ENCODE peak calls at places on chromosomes 3 and 15, in seven cellular contexts. V, U, N, Z, B, W and X are unnamed samples.

GRCh38 chr3:188649521-188649920 is 495.6 kb downstream of the LPP start:
- DNase-seq in B (no peak), Z (no peak), W (no peak), V (no peak), U (peak), N (no peak), X (no peak)

GRCh38 chr15:90036343-90036742 is 35.2 kb downstream of the ZNF710 start:
- DNase-seq in B (no peak), W (peak), U (no peak), V (no peak), N (no peak), Z (no peak), X (peak)

GRCh38 chr3:28279770-28280169 is 38.4 kb downstream of the CMC1 start:
- DNase-seq in N (no peak), Z (no peak), W (no peak), V (no peak), U (peak), B (no peak), X (no peak)

GRCh38 chr15:52730163-52730562 is 51.0 kb upstream of the ATOSA start:
- DNase-seq in W (peak), N (no peak), U (peak), Z (no peak), B (no peak), V (no peak), X (no peak)

GRCh38 chr3:123134671-123135070 is 67.1 kb upstream of the SEC22A start:
- DNase-seq in V (no peak), B (no peak), U (no peak), W (no peak), Z (no peak), N (no peak), X (no peak)

GRCh38 chr15:31574761-31575160 is 248.1 kb downstream of the KLF13 start:
- DNase-seq in Z (no peak), V (no peak), N (no peak), W (no peak), B (no peak), U (no peak), X (no peak)

GRCh38 chr3:150899141-150899540 is 6.1 kb downstream of the MINDY4B start:
- DNase-seq in W (no peak), V (no peak), B (no peak), Z (no peak), U (no peak), N (no peak), X (no peak)

GRCh38 chr15:74835312-74835823 is 7.6 kb downstream of the ULK3 start:
- DNase-seq in U (peak), N (peak), B (no peak), Z (peak), W (no peak), V (no peak), X (no peak)

GRCh38 chr3:194337965-194338753 is 13.0 kb downstream of the CPN2 start:
- DNase-seq in N (no peak), Z (no peak), B (no peak), V (no peak), U (peak), W (no peak), X (no peak)

GRCh38 chr15:77604973-77605372 is 27.7 kb downstream of the LINGO1 start:
- DNase-seq in W (no peak), B (no peak), U (no peak), V (no peak), N (no peak), Z (no peak), X (no peak)

GRCh38 chr3:31235062-31235704 is 297.5 kb upstream of the STT3B start:
- DNase-seq in W (no peak), Z (no peak), V (no peak), U (no peak), B (no peak), N (no peak), X (no peak)

GRCh38 chr3:8318002-8318649 is 183.5 kb upstream of the LMCD1 start:
- DNase-seq in B (no peak), Z (no peak), V (peak), W (no peak), U (peak), N (no peak), X (no peak)

GRCh38 chr15:35669457-35670045 is 123.6 kb upstream of the DPH6 start:
- DNase-seq in B (no peak), N (no peak), W (no peak), U (no peak), V (no peak), Z (no peak), X (no peak)

GRCh38 chr3:64975138-64975537 is 287.3 kb upstream of the ADAMTS9 start:
- DNase-seq in N (no peak), B (no peak), V (no peak), Z (no peak), W (no peak), U (no peak), X (no peak)

GRCh38 chr3:102090646-102091045 is 241.3 kb downstream of the NFKBIZ start:
- DNase-seq in N (no peak), B (no peak), U (peak), Z (no peak), V (no peak), W (no peak), X (no peak)

GRCh38 chr15:33329457-33329856 is 18.7 kb downstream of the RYR3 start:
- DNase-seq in W (no peak), U (no peak), Z (no peak), V (no peak), N (no peak), B (no peak), X (no peak)

GRCh38 chr3:160183375-160184076 is 41.7 kb upstream of the C3orf80 start:
- DNase-seq in N (no peak), Z (no peak), B (no peak), W (no peak), U (peak), V (no peak), X (no peak)

GRCh38 chr15:62138124-62138523 is 27.0 kb downstream of the C2CD4B start:
- DNase-seq in N (no peak), Z (no peak), W (no peak), B (peak), V (peak), U (peak), X (no peak)

GRCh38 chr15:100172356-100173024 is 169.3 kb downstream of the ADAMTS17 start:
- DNase-seq in B (no peak), W (no peak), V (no peak), Z (no peak), U (no peak), N (no peak), X (no peak)

GRCh38 chr3:134803051-134803505 is 8.0 kb downstream of the EPHB1 start:
- DNase-seq in U (no peak), N (no peak), Z (no peak), V (no peak), B (no peak), W (no peak), X (no peak)

GRCh38 chr3:48016336-48016973 is at the start of gene MAP4:
- DNase-seq in W (no peak), Z (no peak), B (no peak), N (no peak), V (no peak), U (peak), X (no peak)

GRCh38 chr3:45381168-45381852 is 7.1 kb upstream of the LARS2 start:
- DNase-seq in V (no peak), N (no peak), U (no peak), Z (no peak), W (no peak), B (no peak), X (no peak)

GRCh38 chr15:33126559-33127290 is 67.8 kb downstream of the FMN1 start:
- DNase-seq in N (peak), W (peak), Z (no peak), B (peak), U (peak), V (peak), X (peak)

GRCh38 chr3:109806929-109807328 is 469.6 kb upstream of the DPPA4 start:
- DNase-seq in W (no peak), V (no peak), N (no peak), Z (no peak), U (peak), B (no peak), X (no peak)

GRCh38 chr15:57667171-57667924 is 39.2 kb upstream of the POLR2M start:
- DNase-seq in N (peak), B (peak), U (peak), Z (no peak), W (no peak), V (no peak), X (no peak)

GRCh38 chr15:20346082-20346805 is 195.4 kb downstream of the GOLGA6L6 start:
- DNase-seq in W (peak), V (no peak), N (no peak), U (no peak), Z (peak), B (no peak), X (no peak)

GRCh38 chr15:33699691-33700447 is 268.4 kb upstream of the CHRM5 start:
- DNase-seq in W (no peak), B (no peak), U (peak), N (no peak), V (no peak), Z (no peak), X (no peak)

GRCh38 chr3:113005622-113006021 is 14.8 kb downstream of the GTPBP8 start:
- DNase-seq in N (no peak), B (no peak), W (no peak), Z (no peak), U (no peak), V (no peak), X (no peak)

DNA sequence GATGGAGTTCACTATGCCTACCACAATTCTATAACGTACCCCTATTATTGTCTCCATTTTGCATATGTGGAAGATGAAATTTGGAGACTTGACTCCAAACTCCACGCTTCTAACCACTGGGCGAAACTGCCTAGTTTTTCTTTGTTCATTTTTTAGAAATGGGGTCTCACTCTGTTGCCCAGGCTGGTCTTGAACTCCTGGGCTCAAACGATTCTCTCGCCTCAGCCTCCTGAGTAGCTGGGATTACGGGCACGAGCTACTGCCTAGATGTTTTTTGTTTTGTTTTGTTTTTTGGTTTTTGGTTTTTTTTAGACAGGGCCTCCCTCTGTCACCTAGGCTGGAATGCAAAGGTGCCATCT is 584 bp upstream of the RPL32 start:
- DNase-seq in V (no peak), U (no peak), B (no peak), N (no peak), Z (no peak), W (no peak), X (no peak)
- TF ChIP-seq CTCF in V (no peak), U (no peak), B (no peak), N (no peak), Z (peak), W (no peak), X (peak)

GRCh38 chr3:61173685-61174084 is 77.6 kb downstream of the FHIT start:
- DNase-seq in U (no peak), Z (no peak), W (no peak), B (no peak), N (no peak), V (no peak), X (no peak)

GRCh38 chr3:61168286-61168685 is 83.0 kb downstream of the FHIT start:
- DNase-seq in V (no peak), Z (no peak), U (no peak), W (no peak), N (no peak), B (no peak), X (no peak)

GRCh38 chr3:61177450-61177849 is 73.8 kb downstream of the FHIT start:
- DNase-seq in N (no peak), B (no peak), W (no peak), V (no peak), Z (no peak), U (no peak), X (no peak)

GRCh38 chr3:61169621-61170251 is 81.5 kb downstream of the FHIT start:
- DNase-seq in W (no peak), V (no peak), Z (no peak), U (no peak), N (no peak), B (no peak), X (no peak)

DNA sequence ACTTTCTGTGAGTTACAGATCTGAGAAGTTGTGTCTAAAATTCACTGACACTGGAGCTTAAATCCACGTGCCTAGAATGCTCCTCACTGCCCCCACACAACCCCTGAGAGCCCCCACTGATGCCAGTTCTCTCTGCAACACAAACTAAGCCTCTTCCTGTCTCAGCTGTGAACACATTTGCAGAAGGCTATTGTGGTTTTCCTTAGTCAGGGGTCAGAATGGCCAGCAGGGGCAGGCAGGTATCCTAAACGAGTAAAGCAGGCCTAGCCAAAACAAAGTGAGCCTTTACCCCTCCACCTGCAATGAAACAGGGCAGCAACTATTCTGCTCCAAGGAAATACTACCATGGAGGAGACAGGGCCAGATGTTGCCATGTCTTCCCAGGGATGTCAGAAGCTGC is 78.6 kb downstream of the FHIT start:
- DNase-seq in N (no peak), W (no peak), Z (no peak), B (no peak), U (no peak), V (no peak), X (no peak)
- TF ChIP-seq CTCF in N (no peak), W (no peak), Z (no peak), B (no peak), U (no peak), V (no peak), X (no peak)

GRCh38 chr15:25848325-25848724 is 14.8 kb downstream of the ATP10A start:
- DNase-seq in B (no peak), U (no peak), W (no peak), N (no peak), Z (no peak), V (no peak), X (no peak)
- TF ChIP-seq CTCF in B (no peak), U (no peak), W (no peak), N (no peak), Z (no peak), V (no peak), X (no peak)

DNA sequence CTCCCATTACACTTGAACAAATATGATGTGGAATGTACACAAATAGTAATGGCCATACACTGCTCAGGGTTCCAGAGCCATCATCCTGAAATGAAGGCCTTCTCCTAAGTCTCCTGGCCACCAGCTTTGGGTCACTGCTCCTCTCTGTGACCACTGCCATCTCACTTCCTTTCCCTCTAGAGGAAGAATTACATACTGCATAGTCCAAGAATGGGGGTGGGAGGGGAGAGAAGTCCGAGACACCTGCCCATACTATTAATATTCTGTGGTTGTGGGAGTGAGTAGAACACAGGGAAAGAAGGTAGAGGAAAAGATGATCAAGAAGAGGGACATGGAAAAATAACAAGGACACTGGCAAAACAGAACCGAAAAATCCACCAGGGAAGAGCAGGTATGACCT is 20.6 kb downstream of the ETV5 start:
- DNase-seq in Z (no peak), B (no peak), U (no peak), W (no peak), V (no peak), N (no peak), X (no peak)
- TF ChIP-seq CTCF in Z (no peak), B (no peak), U (peak), W (no peak), V (no peak), N (no peak), X (no peak)

GRCh38 chr3:85821130-85821756 is 862.5 kb downstream of the CADM2 start:
- DNase-seq in B (no peak), U (peak), N (peak), Z (no peak), V (no peak), W (no peak), X (no peak)
- TF ChIP-seq CTCF in B (no peak), U (peak), N (peak), Z (no peak), V (no peak), W (no peak), X (no peak)

GRCh38 chr3:129341331-129342141 is 62.9 kb downstream of the HMCES start:
- DNase-seq in V (no peak), Z (no peak), W (no peak), U (no peak), B (no peak), N (no peak), X (no peak)

GRCh38 chr3:129344540-129345220 is 66.0 kb downstream of the HMCES start:
- DNase-seq in B (no peak), V (no peak), U (no peak), N (peak), W (no peak), Z (no peak), X (no peak)

GRCh38 chr3:129345281-129345680 is 66.6 kb downstream of the HMCES start:
- DNase-seq in B (no peak), U (no peak), N (no peak), V (no peak), W (no peak), Z (no peak), X (no peak)

GRCh38 chr3:129345971-129346370 is 67.3 kb downstream of the HMCES start:
- DNase-seq in N (no peak), V (no peak), Z (no peak), B (no peak), W (no peak), U (peak), X (no peak)

GRCh38 chr3:129343643-129344360 is 65.1 kb downstream of the HMCES start:
- DNase-seq in B (no peak), Z (peak), V (no peak), W (no peak), N (peak), U (peak), X (no peak)
- TF ChIP-seq CTCF in B (peak), Z (peak), V (peak), W (no peak), N (peak), U (peak), X (peak)

DNA sequence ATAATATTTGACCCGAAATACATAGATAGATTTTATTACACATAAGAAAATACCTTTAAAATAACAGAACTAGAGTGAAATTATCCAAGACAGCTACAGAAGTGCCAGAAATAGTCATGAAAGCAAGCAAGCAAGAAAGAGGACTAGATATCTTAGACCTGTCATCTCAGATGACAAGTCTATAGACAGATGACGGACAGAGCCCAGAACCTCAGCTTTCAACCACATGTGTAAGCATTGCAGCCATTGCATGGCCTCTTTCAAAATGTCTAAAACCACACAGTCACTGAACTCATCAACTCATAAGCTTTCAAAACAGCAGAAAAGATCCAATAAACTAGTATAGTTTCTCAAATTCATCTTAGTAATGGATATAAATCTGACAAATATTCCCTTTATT is 59.8 kb upstream of the FHIT start:
- DNase-seq in U (no peak), W (no peak), B (no peak), V (no peak), Z (no peak), N (no peak), X (no peak)
- TF ChIP-seq CTCF in U (no peak), W (no peak), B (no peak), V (no peak), Z (no peak), N (no peak), X (no peak)